ENCODE peak calls at places on chromosomes 12 and 14, in four cellular contexts. One of them, this sample, is unnamed.

GRCh38 chr12:2844786-2845185 is 10.0 kb upstream of the NRIP2 start:
- DNase-seq in A549: no peak
- DNase-seq in HCT116: no peak
- DNase-seq in GM23338: no peak
- DNase-seq in this sample: no peak

GRCh38 chr14:61965030-61965745 is 203.0 kb downstream of the SNAPC1 start:
- DNase-seq in A549: peak
- DNase-seq in HCT116: no peak
- DNase-seq in GM23338: no peak
- DNase-seq in this sample: peak

GRCh38 chr14:68621400-68622365 is 171.2 kb downstream of the ZFP36L1 start:
- DNase-seq in A549: no peak
- DNase-seq in HCT116: no peak
- DNase-seq in GM23338: no peak
- DNase-seq in this sample: no peak

GRCh38 chr12:63064080-63064479 is 86.9 kb downstream of the AVPR1A start:
- DNase-seq in A549: no peak
- DNase-seq in HCT116: no peak
- DNase-seq in GM23338: no peak
- DNase-seq in this sample: no peak

GRCh38 chr12:64682572-64683277 is 72.4 kb downstream of the RASSF3 start:
- DNase-seq in A549: peak
- DNase-seq in HCT116: no peak
- DNase-seq in GM23338: peak
- DNase-seq in this sample: no peak

GRCh38 chr14:61568572-61569011 is 126.7 kb upstream of the HIF1A start:
- DNase-seq in A549: no peak
- DNase-seq in HCT116: no peak
- DNase-seq in GM23338: peak
- DNase-seq in this sample: no peak

GRCh38 chr14:37587438-37587837 is 7.6 kb downstream of the FOXA1 start:
- DNase-seq in A549: no peak
- DNase-seq in HCT116: no peak
- DNase-seq in GM23338: no peak
- DNase-seq in this sample: no peak

GRCh38 chr14:75317148-75317547 is 38.5 kb downstream of the FOS start:
- DNase-seq in A549: no peak
- DNase-seq in HCT116: no peak
- DNase-seq in GM23338: no peak
- DNase-seq in this sample: no peak

GRCh38 chr12:57233357-57234232 is 4.1 kb downstream of the SHMT2 start:
- DNase-seq in A549: no peak
- DNase-seq in HCT116: no peak
- DNase-seq in GM23338: no peak
- DNase-seq in this sample: no peak

GRCh38 chr12:80677994-80678393 is 29.4 kb upstream of the MYF6 start:
- DNase-seq in A549: no peak
- DNase-seq in HCT116: no peak
- DNase-seq in GM23338: no peak
- DNase-seq in this sample: no peak

GRCh38 chr14:70931008-70931407 is 23.7 kb downstream of the PCNX1 start:
- DNase-seq in A549: no peak
- DNase-seq in HCT116: no peak
- DNase-seq in GM23338: no peak
- DNase-seq in this sample: no peak

GRCh38 chr12:106248849-106249371 is 1.1 kb upstream of the CKAP4 start:
- DNase-seq in A549: no peak
- DNase-seq in HCT116: no peak
- DNase-seq in GM23338: no peak
- DNase-seq in this sample: no peak

GRCh38 chr14:93832665-93833064 is 44.4 kb upstream of the PRIMA1 start:
- DNase-seq in A549: no peak
- DNase-seq in HCT116: no peak
- DNase-seq in GM23338: no peak
- DNase-seq in this sample: no peak

GRCh38 chr12:66735275-66735674 is 56.4 kb upstream of the GRIP1 start:
- DNase-seq in A549: no peak
- DNase-seq in HCT116: no peak
- DNase-seq in GM23338: no peak
- DNase-seq in this sample: no peak

GRCh38 chr12:103884316-103884715 is 43.3 kb upstream of the NT5DC3 start:
- DNase-seq in A549: peak
- DNase-seq in HCT116: no peak
- DNase-seq in GM23338: peak
- DNase-seq in this sample: no peak

GRCh38 chr12:50848963-50849362 is 6.2 kb downstream of the TMPRSS12 start:
- DNase-seq in A549: no peak
- DNase-seq in HCT116: no peak
- DNase-seq in GM23338: no peak
- DNase-seq in this sample: no peak

GRCh38 chr12:67634167-67634793 is 14.3 kb upstream of the DYRK2 start:
- DNase-seq in A549: no peak
- DNase-seq in HCT116: no peak
- DNase-seq in GM23338: peak
- DNase-seq in this sample: no peak

GRCh38 chr12:130879781-130880389 is 8.0 kb downstream of the RAN start:
- DNase-seq in A549: no peak
- DNase-seq in HCT116: no peak
- DNase-seq in GM23338: peak
- DNase-seq in this sample: no peak

GRCh38 chr14:67514650-67515385 is 18.3 kb upstream of the PLEKHH1 start:
- DNase-seq in A549: no peak
- DNase-seq in HCT116: no peak
- DNase-seq in GM23338: peak
- DNase-seq in this sample: no peak

GRCh38 chr14:74912111-74912510 is 10.9 kb downstream of the RPS6KL1 start:
- DNase-seq in A549: no peak
- DNase-seq in HCT116: no peak
- DNase-seq in GM23338: no peak
- DNase-seq in this sample: no peak

GRCh38 chr12:96141216-96141944 is 52.8 kb upstream of the ELK3 start:
- DNase-seq in A549: no peak
- DNase-seq in HCT116: no peak
- DNase-seq in GM23338: no peak
- DNase-seq in this sample: peak

GRCh38 chr12:75437564-75437963 is 43.0 kb upstream of the GLIPR1 start:
- DNase-seq in A549: peak
- DNase-seq in HCT116: no peak
- DNase-seq in GM23338: no peak
- DNase-seq in this sample: peak

GRCh38 chr12:91577586-91578539 is 395.2 kb upstream of the DCN start:
- DNase-seq in A549: peak
- DNase-seq in HCT116: peak
- DNase-seq in GM23338: peak
- DNase-seq in this sample: no peak

GRCh38 chr12:91111366-91112321 is at the start of gene LUM:
- DNase-seq in A549: no peak
- DNase-seq in HCT116: no peak
- DNase-seq in GM23338: peak
- DNase-seq in this sample: no peak

GRCh38 chr14:100384819-100385813 is 62.0 kb downstream of the SLC25A47 start:
- DNase-seq in A549: peak
- DNase-seq in HCT116: peak
- DNase-seq in GM23338: peak
- DNase-seq in this sample: peak

GRCh38 chr12:53324113-53324778 is 2.8 kb upstream of the AAAS start:
- DNase-seq in A549: no peak
- DNase-seq in HCT116: no peak
- DNase-seq in GM23338: peak
- DNase-seq in this sample: no peak

GRCh38 chr12:115755061-115755751 is 522.3 kb downstream of the MED13L start:
- DNase-seq in A549: no peak
- DNase-seq in HCT116: no peak
- DNase-seq in GM23338: no peak
- DNase-seq in this sample: no peak
- H3K27ac ChIP-seq in A549: no peak
- H3K27ac ChIP-seq in HCT116: no peak
- H3K27ac ChIP-seq in GM23338: no peak
- H3K27ac ChIP-seq in this sample: no peak

GRCh38 chr14:103740991-103741689 is 25.5 kb downstream of the ZFYVE21 start:
- DNase-seq in A549: no peak
- DNase-seq in HCT116: no peak
- DNase-seq in GM23338: no peak
- DNase-seq in this sample: no peak
- TF ChIP-seq REST in A549: no peak
- TF ChIP-seq REST in HCT116: no peak
- TF ChIP-seq REST in GM23338: no peak
- TF ChIP-seq REST in this sample: no peak

DNA sequence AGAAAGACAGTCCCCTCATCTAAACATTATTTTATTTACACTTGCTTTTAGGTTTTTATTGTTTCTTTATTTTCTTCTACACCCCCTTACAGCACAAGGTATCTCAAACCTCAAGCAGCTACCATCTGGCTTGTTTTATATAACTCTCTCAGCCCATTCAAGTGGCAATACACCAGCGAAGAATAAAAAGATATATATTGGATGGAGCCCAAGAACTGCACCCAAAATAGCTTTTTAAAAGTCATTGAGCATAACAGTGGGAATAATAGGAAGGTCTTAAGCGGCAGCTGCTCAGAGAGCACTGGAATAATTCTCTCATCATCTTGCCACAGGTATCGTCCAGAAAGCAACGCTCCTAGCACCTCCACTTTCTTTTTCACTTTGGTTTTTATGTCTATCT is 322.5 kb downstream of the SYT1 start:
- DNase-seq in A549: no peak
- DNase-seq in HCT116: no peak
- DNase-seq in GM23338: no peak
- DNase-seq in this sample: no peak
- H3K27ac ChIP-seq in A549: no peak
- H3K27ac ChIP-seq in HCT116: no peak
- H3K27ac ChIP-seq in GM23338: no peak
- H3K27ac ChIP-seq in this sample: no peak

GRCh38 chr12:88698471-88698870 is 118.2 kb upstream of the KITLG start:
- DNase-seq in A549: no peak
- DNase-seq in HCT116: no peak
- DNase-seq in GM23338: no peak
- DNase-seq in this sample: no peak
- TF ChIP-seq REST in A549: no peak
- TF ChIP-seq REST in HCT116: no peak
- TF ChIP-seq REST in GM23338: no peak
- TF ChIP-seq REST in this sample: no peak

GRCh38 chr12:101826766-101827368 is 3.9 kb downstream of the GNPTAB start:
- DNase-seq in A549: no peak
- DNase-seq in HCT116: no peak
- DNase-seq in GM23338: no peak
- DNase-seq in this sample: no peak

GRCh38 chr12:101823891-101824290 is 6.9 kb downstream of the GNPTAB start:
- DNase-seq in A549: peak
- DNase-seq in HCT116: peak
- DNase-seq in GM23338: peak
- DNase-seq in this sample: peak

GRCh38 chr12:101819467-101819866 is 11.3 kb downstream of the GNPTAB start:
- DNase-seq in A549: no peak
- DNase-seq in HCT116: no peak
- DNase-seq in GM23338: no peak
- DNase-seq in this sample: no peak

GRCh38 chr12:101824831-101825230 is 5.9 kb downstream of the GNPTAB start:
- DNase-seq in A549: no peak
- DNase-seq in HCT116: no peak
- DNase-seq in GM23338: peak
- DNase-seq in this sample: no peak

GRCh38 chr12:101823039-101823438 is 7.7 kb downstream of the GNPTAB start:
- DNase-seq in A549: no peak
- DNase-seq in HCT116: no peak
- DNase-seq in GM23338: no peak
- DNase-seq in this sample: no peak
- H3K27ac ChIP-seq in A549: no peak
- H3K27ac ChIP-seq in HCT116: no peak
- H3K27ac ChIP-seq in GM23338: peak
- H3K27ac ChIP-seq in this sample: no peak

GRCh38 chr14:101409006-101409543 is 152.2 kb upstream of the DIO3 start:
- DNase-seq in A549: no peak
- DNase-seq in HCT116: no peak
- DNase-seq in GM23338: no peak
- DNase-seq in this sample: no peak

GRCh38 chr14:101407328-101407727 is 154.0 kb upstream of the DIO3 start:
- DNase-seq in A549: no peak
- DNase-seq in HCT116: no peak
- DNase-seq in GM23338: no peak
- DNase-seq in this sample: no peak

GRCh38 chr14:101406921-101407320 is 154.4 kb upstream of the DIO3 start:
- DNase-seq in A549: no peak
- DNase-seq in HCT116: no peak
- DNase-seq in GM23338: no peak
- DNase-seq in this sample: no peak

GRCh38 chr14:101410126-101410525 is 151.2 kb upstream of the DIO3 start:
- DNase-seq in A549: peak
- DNase-seq in HCT116: no peak
- DNase-seq in GM23338: no peak
- DNase-seq in this sample: no peak

DNA sequence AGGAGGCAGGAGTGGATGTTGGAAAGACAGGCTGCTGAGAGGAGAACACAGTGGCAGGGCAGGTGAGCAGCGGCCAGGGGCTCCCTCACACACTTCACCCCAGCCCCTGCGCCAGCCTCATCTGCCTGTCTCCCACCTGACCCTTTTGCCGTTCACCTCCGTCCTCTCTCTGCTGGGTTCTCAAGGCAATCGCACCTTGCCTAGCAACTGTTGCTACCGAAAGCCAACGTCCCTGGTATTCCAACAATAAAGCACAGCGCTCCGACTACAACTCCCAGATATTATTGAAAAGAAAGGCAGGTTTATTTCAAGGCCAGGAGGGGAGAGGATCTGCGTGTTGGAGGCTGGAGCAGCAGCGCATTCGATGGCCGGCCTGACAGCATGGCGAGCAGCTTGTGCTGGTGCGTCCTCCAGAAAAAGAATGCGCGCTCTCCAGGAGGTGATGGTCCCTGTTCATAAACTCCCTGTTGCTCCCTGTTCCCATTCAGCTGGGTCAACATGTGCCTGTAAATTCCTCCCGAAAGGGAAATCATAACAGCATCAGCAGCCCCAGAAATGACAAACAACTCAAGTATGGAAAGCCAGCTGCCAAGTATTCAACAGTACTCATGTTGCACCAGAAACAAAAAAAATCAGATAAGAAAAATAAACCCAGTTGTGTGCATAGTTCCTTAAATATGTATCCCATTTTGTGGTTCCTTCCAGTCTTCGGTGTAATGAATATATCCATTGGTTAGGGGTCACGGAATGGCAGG is 153.0 kb upstream of the DIO3 start:
- DNase-seq in A549: no peak
- DNase-seq in HCT116: no peak
- DNase-seq in GM23338: no peak
- DNase-seq in this sample: no peak
- TF ChIP-seq REST in A549: no peak
- TF ChIP-seq REST in HCT116: no peak
- TF ChIP-seq REST in GM23338: no peak
- TF ChIP-seq REST in this sample: no peak